ENCODE peak calls at places on chromosomes 5 and 9, in ten cellular contexts. U is fibroblast of pulmonary artery, T is stomach, C is GM12865, I is OCI-LY7, F is WTC11, B is AG10803, K is AG09309, W is adrenal gland, M is astrocyte of the spinal cord. N is an unnamed sample.

GRCh38 chr5:154723740-154724505 is 31.3 kb upstream of the LARP1 start:
- DNase-seq in U (peak; percentile 73), T (no peak), C (no peak), I (no peak), F (no peak), B (peak; percentile 39), K (peak; percentile 45), W (no peak), M (peak; percentile 16), N (no peak)

GRCh38 chr9:1050125-1050895 is at the start of gene DMRT2:
- DNase-seq in U (peak; percentile 70), T (peak; percentile 78), C (peak; percentile 80), I (peak; percentile 93), F (peak; percentile 95), B (peak; percentile 72), K (no peak), W (peak; percentile 58), M (peak; percentile 48), N (peak; percentile 22)

GRCh38 chr9:97405551-97405950 is 6.3 kb upstream of the TDRD7 start:
- DNase-seq in U (no peak), T (no peak), C (no peak), I (no peak), F (no peak), B (no peak), K (no peak), W (no peak), M (no peak), N (no peak)

GRCh38 chr5:72412283-72413055 is 92.3 kb downstream of the PTCD2 start:
- DNase-seq in U (peak; percentile 74), T (no peak), C (no peak), I (no peak), F (no peak), B (peak; percentile 89), K (peak; percentile 60), W (no peak), M (peak; percentile 58), N (no peak)

GRCh38 chr9:126611592-126612328 is 2.0 kb upstream of the LMX1B start:
- DNase-seq in U (peak; percentile 60), T (peak; percentile 81), C (peak; percentile 63), I (peak; percentile 46), F (peak; percentile 94), B (peak; percentile 41), K (no peak), W (peak; percentile 58), M (peak; percentile 41), N (peak; percentile 7)

GRCh38 chr5:33840927-33841547 is 50.8 kb downstream of the ADAMTS12 start:
- DNase-seq in U (no peak), T (no peak), C (peak; percentile 76), I (no peak), F (no peak), B (no peak), K (no peak), W (no peak), M (no peak), N (no peak)

GRCh38 chr5:122736086-122736485 is 38.8 kb upstream of the SNX2 start:
- DNase-seq in U (no peak), T (no peak), C (peak; percentile 31), I (no peak), F (no peak), B (no peak), K (no peak), W (no peak), M (no peak), N (no peak)

GRCh38 chr9:131024978-131025868 is 16.2 kb downstream of the LAMC3 start:
- DNase-seq in U (no peak), T (no peak), C (no peak), I (no peak), F (no peak), B (no peak), K (no peak), W (no peak), M (no peak), N (no peak)

GRCh38 chr9:120376101-120376500 is 203.9 kb downstream of the CDK5RAP2 start:
- DNase-seq in U (no peak), T (no peak), C (no peak), I (no peak), F (no peak), B (no peak), K (no peak), W (no peak), M (no peak), N (no peak)

GRCh38 chr5:10442581-10442980 is 902 bp downstream of the ROPN1L start:
- DNase-seq in U (no peak), T (no peak), C (no peak), I (no peak), F (no peak), B (peak; percentile 53), K (no peak), W (no peak), M (no peak), N (no peak)

GRCh38 chr5:10448754-10449345 is 7.2 kb downstream of the ROPN1L start:
- DNase-seq in U (no peak), T (no peak), C (no peak), I (no peak), F (no peak), B (no peak), K (no peak), W (no peak), M (no peak), N (no peak)

GRCh38 chr5:10445352-10445751 is 3.7 kb downstream of the ROPN1L start:
- DNase-seq in U (no peak), T (no peak), C (no peak), I (peak; percentile 11), F (no peak), B (no peak), K (no peak), W (no peak), M (no peak), N (no peak)

GRCh38 chr5:10441992-10442435 is 335 bp downstream of the ROPN1L start:
- DNase-seq in U (no peak), T (no peak), C (peak; percentile 19), I (no peak), F (no peak), B (no peak), K (no peak), W (no peak), M (no peak), N (no peak)

DNA sequence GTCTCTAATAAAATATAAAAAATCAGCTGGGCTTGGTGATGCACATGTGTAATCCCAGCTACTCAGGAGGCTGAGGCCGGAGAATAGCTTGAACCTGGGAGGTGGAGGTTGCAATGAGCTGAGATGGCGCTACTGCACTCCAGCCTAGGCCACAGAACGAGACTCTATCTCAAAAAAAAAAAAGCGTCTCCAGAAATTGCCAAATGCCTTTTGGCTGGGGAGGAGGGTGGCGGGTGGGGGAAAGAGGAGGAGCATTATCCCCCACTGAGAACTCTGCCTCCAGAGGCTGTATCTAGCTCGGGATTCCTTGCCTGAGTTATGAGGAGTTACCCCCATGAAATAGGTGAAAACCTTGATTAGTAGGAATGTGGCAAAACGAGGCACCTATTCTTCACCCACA is 4.8 kb downstream of the ROPN1L start:
- DNase-seq in U (no peak), T (no peak), C (no peak), I (no peak), F (no peak), B (no peak), K (no peak), W (no peak), M (no peak), N (no peak)
- TF ChIP-seq CTCF in U (no peak), T (no peak), C (no peak), I (no peak), F (no peak), B (no peak), K (no peak), W (no peak), M (no peak), N (no peak)

DNA sequence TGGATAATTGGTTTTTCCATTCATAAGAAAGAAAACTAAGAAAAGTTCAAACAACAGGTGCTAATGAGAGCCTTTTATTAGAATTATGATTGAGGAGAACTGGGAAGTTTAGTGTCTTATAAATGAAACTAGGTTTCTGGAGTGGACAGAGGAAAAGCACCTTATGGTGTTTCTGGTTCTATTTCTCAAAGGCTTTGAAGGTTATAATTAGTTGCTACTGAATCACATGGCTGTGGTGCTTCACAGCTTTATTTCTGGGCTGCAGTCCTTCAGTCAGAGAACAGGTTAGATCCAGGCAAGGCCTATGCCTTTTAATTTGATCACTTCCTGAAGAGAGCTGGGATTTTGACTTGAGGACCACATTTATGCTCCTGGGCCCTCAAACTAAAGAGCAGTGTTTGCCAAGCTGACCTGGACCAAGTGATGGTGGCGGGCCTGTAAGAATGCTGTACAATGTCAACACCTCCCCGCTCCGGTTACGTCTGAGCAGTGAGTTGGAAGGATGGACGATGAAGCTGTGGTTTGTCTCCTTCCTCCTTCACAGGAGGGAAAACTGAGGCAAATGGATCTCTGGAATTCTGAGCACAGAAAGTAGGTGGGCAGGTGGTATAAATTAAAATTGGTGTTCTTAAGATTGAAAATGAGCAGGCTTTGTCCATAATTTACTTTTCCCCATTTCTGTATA is 56.0 kb downstream of the ZNF462 start:
- DNase-seq in U (no peak), T (no peak), C (no peak), I (no peak), F (no peak), B (no peak), K (no peak), W (no peak), M (no peak), N (no peak)
- TF ChIP-seq CTCF in U (no peak), T (no peak), C (no peak), I (no peak), F (no peak), B (no peak), K (no peak), W (no peak), M (no peak), N (no peak)

GRCh38 chr9:79134654-79135053 is 437.1 kb upstream of the TLE4 start:
- DNase-seq in U (peak; percentile 10), T (no peak), C (peak; percentile 19), I (peak; percentile 2), F (peak; percentile 52), B (peak; percentile 58), K (no peak), W (no peak), M (peak; percentile 6), N (no peak)
- TF ChIP-seq CTCF in U (peak; percentile 21), T (no peak), C (no peak), I (peak; percentile 51), F (peak; percentile 44), B (peak; percentile 19), K (peak; percentile 45), W (no peak), M (peak; percentile 26), N (no peak)

DNA sequence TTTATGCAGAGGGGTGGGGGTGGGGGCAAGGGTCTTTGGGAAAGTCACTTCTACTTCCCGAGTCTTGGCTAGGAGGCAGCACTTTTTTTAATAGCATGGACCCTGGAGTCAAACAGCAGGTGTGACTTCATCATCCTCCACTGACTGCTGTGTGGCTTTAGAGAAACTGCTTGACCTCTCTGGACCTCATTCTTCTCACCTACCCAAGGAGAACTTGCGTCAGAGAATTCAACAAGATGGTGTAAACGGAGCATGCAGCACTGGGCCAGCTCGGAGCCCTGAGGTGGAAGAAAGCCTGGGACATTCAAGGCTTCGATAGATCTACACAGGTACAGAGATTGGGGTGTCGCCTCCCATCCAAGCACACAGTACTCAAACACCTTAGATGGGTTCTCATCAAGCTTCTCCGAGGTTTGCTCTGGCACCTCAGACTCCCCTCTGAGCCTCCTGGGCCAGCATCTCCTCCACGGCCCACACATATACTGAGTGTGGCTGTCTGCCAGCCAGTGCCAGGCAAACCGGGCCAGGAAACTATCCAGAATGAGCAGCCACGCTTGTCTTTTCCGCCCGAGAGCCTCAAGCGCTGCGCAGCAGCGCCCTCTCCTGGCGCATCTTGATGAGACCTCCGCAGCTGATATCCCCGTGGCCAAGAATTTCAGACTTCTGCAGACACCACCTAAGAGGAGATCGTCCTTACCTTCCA is 4.6 kb upstream of the SLC25A48 start:
- DNase-seq in U (peak; percentile 56), T (peak; percentile 63), C (peak; percentile 57), I (peak; percentile 67), F (peak; percentile 80), B (peak; percentile 39), K (peak; percentile 5), W (peak; percentile 71), M (peak; percentile 55), N (no peak)
- TF ChIP-seq CTCF in U (peak; percentile 86), T (no peak), C (peak; percentile 77), I (peak; percentile 89), F (peak; percentile 92), B (peak; percentile 80), K (peak; percentile 83), W (peak; percentile 62), M (peak; percentile 89), N (peak; percentile 82)

N was measured in AG09319.